ENCODE peak calls at places on chromosomes 1 and 21, in six cellular contexts. One of them, this sample, is unnamed. For H3K4me1, the result is how much of the 10 kb centered on the place peaks cover.

GRCh38 chr21:25329227-25329626 is 278.1 kb downstream of the MRPL39 start:
- DNase-seq in GM23248: peak
- DNase-seq in adrenal gland: no peak
- DNase-seq in ascending aorta: no peak
- DNase-seq in cardiac muscle cell: no peak
- DNase-seq in naive thymus-derived CD4-positive, alpha-beta T cell: no peak
- DNase-seq in this sample: no peak

GRCh38 chr1:45995298-45995697 is 137.1 kb downstream of the PIK3R3 start:
- DNase-seq in GM23248: no peak
- DNase-seq in adrenal gland: no peak
- DNase-seq in ascending aorta: no peak
- DNase-seq in cardiac muscle cell: no peak
- DNase-seq in naive thymus-derived CD4-positive, alpha-beta T cell: no peak
- DNase-seq in this sample: no peak

GRCh38 chr21:29849735-29850176 is 90.0 kb downstream of the GRIK1 start:
- DNase-seq in GM23248: peak
- DNase-seq in adrenal gland: peak
- DNase-seq in ascending aorta: no peak
- DNase-seq in cardiac muscle cell: peak
- DNase-seq in naive thymus-derived CD4-positive, alpha-beta T cell: peak
- DNase-seq in this sample: peak

GRCh38 chr1:151816548-151816947 is 11.3 kb upstream of the LINGO4 start:
- DNase-seq in GM23248: no peak
- DNase-seq in adrenal gland: no peak
- DNase-seq in ascending aorta: no peak
- DNase-seq in cardiac muscle cell: no peak
- DNase-seq in naive thymus-derived CD4-positive, alpha-beta T cell: no peak
- DNase-seq in this sample: no peak

GRCh38 chr1:200981278-200981677 is 42.2 kb downstream of the KIF21B start:
- DNase-seq in GM23248: no peak
- DNase-seq in adrenal gland: no peak
- DNase-seq in ascending aorta: no peak
- DNase-seq in cardiac muscle cell: no peak
- DNase-seq in naive thymus-derived CD4-positive, alpha-beta T cell: no peak
- DNase-seq in this sample: no peak

GRCh38 chr1:74652711-74653131 is 20.9 kb downstream of the ERICH3 start:
- DNase-seq in GM23248: peak
- DNase-seq in adrenal gland: no peak
- DNase-seq in ascending aorta: no peak
- DNase-seq in cardiac muscle cell: no peak
- DNase-seq in naive thymus-derived CD4-positive, alpha-beta T cell: no peak
- DNase-seq in this sample: peak

GRCh38 chr1:211527006-211527405 is 35.0 kb upstream of the RD3 start:
- DNase-seq in GM23248: no peak
- DNase-seq in adrenal gland: no peak
- DNase-seq in ascending aorta: no peak
- DNase-seq in cardiac muscle cell: no peak
- DNase-seq in naive thymus-derived CD4-positive, alpha-beta T cell: no peak
- DNase-seq in this sample: no peak

GRCh38 chr1:81549588-81550127 is 251.1 kb upstream of the ADGRL2 start:
- DNase-seq in GM23248: peak
- DNase-seq in adrenal gland: no peak
- DNase-seq in ascending aorta: no peak
- DNase-seq in cardiac muscle cell: peak
- DNase-seq in naive thymus-derived CD4-positive, alpha-beta T cell: no peak
- DNase-seq in this sample: peak

GRCh38 chr1:59061876-59062275 is 235.0 kb upstream of the FGGY start:
- DNase-seq in GM23248: peak
- DNase-seq in adrenal gland: peak
- DNase-seq in ascending aorta: peak
- DNase-seq in cardiac muscle cell: no peak
- DNase-seq in naive thymus-derived CD4-positive, alpha-beta T cell: no peak
- DNase-seq in this sample: peak

DNA sequence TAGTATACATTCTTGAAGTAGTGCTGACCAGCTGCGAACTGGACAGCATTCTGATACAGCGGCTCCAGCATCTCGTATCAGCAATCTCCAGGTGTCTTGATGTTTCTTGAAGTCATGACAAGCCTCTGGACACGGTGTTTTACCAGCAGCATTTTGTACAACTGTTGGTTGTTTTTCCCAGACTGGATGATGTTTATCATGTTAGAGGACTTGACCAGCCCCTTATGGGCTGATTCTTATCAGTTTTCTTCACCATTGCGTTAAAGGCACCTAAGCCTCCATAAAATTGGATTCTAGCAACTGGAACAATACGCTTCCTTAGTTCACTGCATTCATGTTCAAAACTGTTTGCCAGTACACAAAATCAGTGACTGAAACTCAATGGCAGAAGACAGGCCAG is 29.1 kb downstream of the CACHD1 start:
- DNase-seq in GM23248: no peak
- DNase-seq in adrenal gland: no peak
- DNase-seq in ascending aorta: no peak
- DNase-seq in cardiac muscle cell: no peak
- DNase-seq in naive thymus-derived CD4-positive, alpha-beta T cell: no peak
- DNase-seq in this sample: peak
- H3K4me1 ChIP-seq in GM23248: under half
- H3K4me1 ChIP-seq in adrenal gland: half or more
- H3K4me1 ChIP-seq in ascending aorta: under half
- H3K4me1 ChIP-seq in cardiac muscle cell: under half
- H3K4me1 ChIP-seq in naive thymus-derived CD4-positive, alpha-beta T cell: under half
- H3K4me1 ChIP-seq in this sample: under half

DNA sequence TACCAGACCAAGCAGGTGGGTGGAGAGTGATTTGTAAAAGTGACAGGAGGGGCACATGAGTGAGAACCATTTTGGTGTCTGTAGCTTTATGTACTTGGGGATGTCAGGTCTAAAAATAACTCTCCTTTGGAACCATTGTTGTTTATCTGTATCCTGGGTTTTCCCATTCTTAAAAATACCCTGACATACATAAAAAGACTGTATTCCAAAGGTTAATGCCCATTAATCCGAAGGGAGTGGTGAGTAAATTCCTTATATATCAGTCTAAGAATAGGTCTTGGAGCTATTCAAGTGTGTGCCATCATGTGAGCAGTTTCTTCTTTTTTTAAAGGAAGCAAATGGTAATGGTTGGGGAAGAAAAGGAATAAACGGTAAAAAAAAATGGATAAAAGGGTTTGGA is 117.5 kb downstream of the TGFB2 start:
- DNase-seq in GM23248: no peak
- DNase-seq in adrenal gland: no peak
- DNase-seq in ascending aorta: no peak
- DNase-seq in cardiac muscle cell: no peak
- DNase-seq in naive thymus-derived CD4-positive, alpha-beta T cell: no peak
- DNase-seq in this sample: no peak
- H3K27ac ChIP-seq in GM23248: peak
- H3K27ac ChIP-seq in adrenal gland: peak
- H3K27ac ChIP-seq in ascending aorta: peak
- H3K27ac ChIP-seq in cardiac muscle cell: peak
- H3K27ac ChIP-seq in naive thymus-derived CD4-positive, alpha-beta T cell: no peak
- H3K27ac ChIP-seq in this sample: no peak

GRCh38 chr1:119816407-119816806 is 5.1 kb upstream of the REG4 start:
- DNase-seq in GM23248: peak
- DNase-seq in adrenal gland: no peak
- DNase-seq in ascending aorta: no peak
- DNase-seq in cardiac muscle cell: no peak
- DNase-seq in naive thymus-derived CD4-positive, alpha-beta T cell: no peak
- DNase-seq in this sample: no peak

GRCh38 chr1:119827010-119827409 is 15.8 kb upstream of the REG4 start:
- DNase-seq in GM23248: peak
- DNase-seq in adrenal gland: no peak
- DNase-seq in ascending aorta: no peak
- DNase-seq in cardiac muscle cell: no peak
- DNase-seq in naive thymus-derived CD4-positive, alpha-beta T cell: no peak
- DNase-seq in this sample: no peak

GRCh38 chr1:119828266-119828665 is 17.0 kb upstream of the REG4 start:
- DNase-seq in GM23248: no peak
- DNase-seq in adrenal gland: no peak
- DNase-seq in ascending aorta: no peak
- DNase-seq in cardiac muscle cell: no peak
- DNase-seq in naive thymus-derived CD4-positive, alpha-beta T cell: no peak
- DNase-seq in this sample: peak

GRCh38 chr1:119818181-119818580 is 6.9 kb upstream of the REG4 start:
- DNase-seq in GM23248: no peak
- DNase-seq in adrenal gland: no peak
- DNase-seq in ascending aorta: no peak
- DNase-seq in cardiac muscle cell: no peak
- DNase-seq in naive thymus-derived CD4-positive, alpha-beta T cell: no peak
- DNase-seq in this sample: no peak

GRCh38 chr1:119822406-119822805 is 11.1 kb upstream of the REG4 start:
- DNase-seq in GM23248: no peak
- DNase-seq in adrenal gland: no peak
- DNase-seq in ascending aorta: no peak
- DNase-seq in cardiac muscle cell: no peak
- DNase-seq in naive thymus-derived CD4-positive, alpha-beta T cell: no peak
- DNase-seq in this sample: peak
- H3K4me1 ChIP-seq in GM23248: under half
- H3K4me1 ChIP-seq in adrenal gland: under half
- H3K4me1 ChIP-seq in ascending aorta: under half
- H3K4me1 ChIP-seq in cardiac muscle cell: under half
- H3K4me1 ChIP-seq in naive thymus-derived CD4-positive, alpha-beta T cell: under half
- H3K4me1 ChIP-seq in this sample: under half

GRCh38 chr1:8382608-8383525 is 65.0 kb downstream of the SLC45A1 start:
- DNase-seq in GM23248: no peak
- DNase-seq in adrenal gland: no peak
- DNase-seq in ascending aorta: no peak
- DNase-seq in cardiac muscle cell: no peak
- DNase-seq in naive thymus-derived CD4-positive, alpha-beta T cell: peak
- DNase-seq in this sample: no peak
- H3K27ac ChIP-seq in GM23248: no peak
- H3K27ac ChIP-seq in adrenal gland: no peak
- H3K27ac ChIP-seq in ascending aorta: no peak
- H3K27ac ChIP-seq in cardiac muscle cell: peak
- H3K27ac ChIP-seq in naive thymus-derived CD4-positive, alpha-beta T cell: peak
- H3K27ac ChIP-seq in this sample: no peak

This sample was measured in SJCRH30.